ENCODE peak calls at places on chromosomes 6 and 20, in five cellular contexts. T, K, Z, X and R are unnamed samples. For H3K4me1, the result is how much of the 10 kb centered on the place peaks cover.

GRCh38 chr6:154872605-154873004 is 122.5 kb upstream of the TIAM2 start:
- DNase-seq in T (no peak), K (no peak), Z (no peak), X (no peak), R (no peak)

GRCh38 chr6:35601331-35602132 is 87.2 kb downstream of the FKBP5 start:
- DNase-seq in T (peak), K (peak), Z (peak), X (peak), R (peak)

GRCh38 chr20:63177134-63177784 is 38.7 kb downstream of the YTHDF1 start:
- DNase-seq in T (no peak), K (no peak), Z (no peak), X (no peak), R (no peak)

GRCh38 chr6:69181964-69182363 is 546.9 kb downstream of the ADGRB3 start:
- DNase-seq in T (peak), K (no peak), Z (no peak), X (no peak), R (no peak)

GRCh38 chr20:7993238-7993637 is 26.3 kb downstream of the TMX4 start:
- DNase-seq in T (no peak), K (no peak), Z (no peak), X (no peak), R (no peak)

GRCh38 chr6:12150812-12151432 is 138.8 kb downstream of the HIVEP1 start:
- DNase-seq in T (no peak), K (no peak), Z (no peak), X (no peak), R (peak)

GRCh38 chr6:7146079-7146828 is 38.5 kb downstream of the RREB1 start:
- DNase-seq in T (peak), K (peak), Z (peak), X (peak), R (peak)

GRCh38 chr6:53432318-53433161 is 83.8 kb upstream of the ELOVL5 start:
- DNase-seq in T (peak), K (no peak), Z (peak), X (no peak), R (no peak)

GRCh38 chr6:90940812-90941481 is 354.1 kb upstream of the MAP3K7 start:
- DNase-seq in T (peak), K (no peak), Z (peak), X (no peak), R (no peak)

GRCh38 chr6:132611616-132612015 is 12.5 kb downstream of the TAAR2 start:
- DNase-seq in T (no peak), K (no peak), Z (no peak), X (no peak), R (no peak)

GRCh38 chr6:136471372-136471771 is 78.8 kb downstream of the MAP7 start:
- DNase-seq in T (peak), K (no peak), Z (no peak), X (no peak), R (no peak)

GRCh38 chr6:48837744-48838143 is 625.3 kb downstream of the MMUT start:
- DNase-seq in T (no peak), K (no peak), Z (no peak), X (no peak), R (no peak)

GRCh38 chr6:33958208-33958862 is 154.5 kb upstream of the MLN start:
- DNase-seq in T (no peak), K (no peak), Z (no peak), X (no peak), R (no peak)

GRCh38 chr6:79570802-79571367 is 33.7 kb upstream of the LCA5 start:
- DNase-seq in T (peak), K (no peak), Z (no peak), X (no peak), R (peak)

GRCh38 chr20:47713941-47714450 is 71.3 kb downstream of the SULF2 start:
- DNase-seq in T (peak), K (no peak), Z (no peak), X (no peak), R (no peak)

GRCh38 chr6:131062245-131063027 is 609 bp downstream of the EPB41L2 start:
- DNase-seq in T (no peak), K (peak), Z (no peak), X (no peak), R (no peak)

GRCh38 chr6:144006731-144007454 is 1.2 kb downstream of the PLAGL1 start:
- DNase-seq in T (peak), K (no peak), Z (no peak), X (no peak), R (no peak)

GRCh38 chr6:141199074-141199473 is 933.7 kb upstream of the GJE1 start:
- DNase-seq in T (peak), K (no peak), Z (no peak), X (no peak), R (no peak)

GRCh38 chr6:38713812-38714211 is 1.3 kb upstream of the DNAH8 start:
- DNase-seq in T (no peak), K (no peak), Z (no peak), X (no peak), R (no peak)

GRCh38 chr6:22929228-22929627 is 359.9 kb downstream of the HDGFL1 start:
- DNase-seq in T (no peak), K (no peak), Z (no peak), X (no peak), R (no peak)

GRCh38 chr6:73969982-73970960 is 274.3 kb downstream of the CD109 start:
- DNase-seq in T (peak), K (no peak), Z (peak), X (no peak), R (no peak)

GRCh38 chr6:132764370-132764769 is 6.7 kb upstream of the VNN2 start:
- DNase-seq in T (peak), K (peak), Z (peak), X (no peak), R (no peak)

GRCh38 chr6:79946242-79946641 is 1.1 kb downstream of the ELOVL4 start:
- DNase-seq in T (peak), K (no peak), Z (no peak), X (no peak), R (no peak)

GRCh38 chr20:60403105-60403741 is 445.0 kb downstream of the CDH26 start:
- DNase-seq in T (no peak), K (no peak), Z (no peak), X (no peak), R (no peak)

GRCh38 chr20:47703748-47704147 is 81.5 kb downstream of the SULF2 start:
- DNase-seq in T (no peak), K (no peak), Z (no peak), X (no peak), R (no peak)

GRCh38 chr20:51532577-51533191 is 9.8 kb downstream of the NFATC2 start:
- DNase-seq in T (peak), K (no peak), Z (peak), X (peak), R (no peak)

GRCh38 chr6:150332939-150333591 is 35.7 kb upstream of the IYD start:
- DNase-seq in T (no peak), K (peak), Z (no peak), X (no peak), R (no peak)

GRCh38 chr6:125823180-125823579 is 32.4 kb downstream of the NCOA7 start:
- DNase-seq in T (no peak), K (no peak), Z (no peak), X (no peak), R (no peak)

GRCh38 chr6:46501136-46502089 is 10.2 kb upstream of the RCAN2 start:
- DNase-seq in T (peak), K (no peak), Z (no peak), X (no peak), R (no peak)

GRCh38 chr6:168206186-168206585 is 113.4 kb downstream of the DACT2 start:
- DNase-seq in T (no peak), K (no peak), Z (no peak), X (no peak), R (no peak)

GRCh38 chr6:113464959-113465358 is 392.2 kb upstream of the MARCKS start:
- DNase-seq in T (peak), K (no peak), Z (peak), X (no peak), R (no peak)

GRCh38 chr6:85641916-85642773 is 541 bp downstream of the SYNCRIP start:
- DNase-seq in T (peak), K (peak), Z (no peak), X (peak), R (peak)

GRCh38 chr6:81890846-81891245 is 138.4 kb upstream of the TENT5A start:
- DNase-seq in T (peak), K (no peak), Z (no peak), X (no peak), R (no peak)

GRCh38 chr6:13457577-13457976 is 29.8 kb downstream of the GFOD1 start:
- DNase-seq in T (peak), K (no peak), Z (no peak), X (no peak), R (no peak)

GRCh38 chr20:58188496-58188895 is 40.0 kb downstream of the ANKRD60 start:
- DNase-seq in T (no peak), K (no peak), Z (no peak), X (no peak), R (no peak)

GRCh38 chr6:15063253-15063853 is 182.5 kb upstream of the JARID2 start:
- DNase-seq in T (no peak), K (no peak), Z (no peak), X (peak), R (no peak)

DNA sequence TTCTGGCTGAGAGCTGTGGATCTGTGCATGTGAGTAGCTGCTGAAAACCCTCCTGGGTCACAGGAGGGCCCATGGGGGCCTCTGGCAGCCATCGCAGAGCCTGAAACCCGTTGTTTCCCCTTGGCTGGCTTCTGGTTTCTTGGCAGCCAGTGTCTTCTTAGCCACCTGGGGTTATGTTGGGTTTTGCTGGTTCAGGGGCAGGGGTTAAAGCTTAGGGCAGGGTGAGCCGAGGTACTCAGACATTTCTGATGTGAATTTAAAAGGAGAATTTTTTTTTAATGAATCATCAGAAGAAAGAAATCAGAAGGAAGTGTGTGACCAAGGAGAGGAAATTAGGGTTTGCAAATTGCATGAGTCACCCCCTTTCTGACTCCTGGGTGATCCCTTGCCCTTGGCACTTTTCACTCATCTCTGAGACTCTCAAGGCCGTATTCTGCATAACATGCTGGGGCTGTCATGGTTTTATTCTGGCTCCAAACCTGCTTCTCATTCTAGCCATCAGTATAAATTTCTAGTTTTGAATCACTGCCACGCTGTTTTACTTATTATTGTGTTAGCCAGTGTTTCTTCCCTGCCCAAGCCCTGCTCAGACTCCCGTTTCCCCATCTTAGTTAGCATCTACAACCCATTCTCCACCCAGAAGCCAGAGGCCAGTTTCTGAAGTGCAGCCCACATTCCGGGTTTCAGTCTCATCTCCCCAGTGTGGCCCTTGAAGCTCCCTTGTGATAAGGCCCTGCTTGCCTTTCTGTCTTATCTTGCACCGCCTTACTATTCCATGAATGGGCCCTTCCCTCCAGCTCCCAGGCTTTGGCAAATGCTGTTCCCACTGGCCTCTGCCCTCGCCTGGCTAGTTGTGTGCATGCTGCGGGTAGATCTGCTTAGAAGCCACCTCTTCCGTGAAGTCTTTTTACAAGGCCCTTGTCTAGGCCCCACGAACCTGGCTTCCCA is 40.9 kb downstream of the TOX2 start:
- DNase-seq in T (peak), K (no peak), Z (peak), X (no peak), R (no peak)
- H3K4me1 ChIP-seq in T (under half), K (half or more), Z (half or more), X (under half), R (under half)

DNA sequence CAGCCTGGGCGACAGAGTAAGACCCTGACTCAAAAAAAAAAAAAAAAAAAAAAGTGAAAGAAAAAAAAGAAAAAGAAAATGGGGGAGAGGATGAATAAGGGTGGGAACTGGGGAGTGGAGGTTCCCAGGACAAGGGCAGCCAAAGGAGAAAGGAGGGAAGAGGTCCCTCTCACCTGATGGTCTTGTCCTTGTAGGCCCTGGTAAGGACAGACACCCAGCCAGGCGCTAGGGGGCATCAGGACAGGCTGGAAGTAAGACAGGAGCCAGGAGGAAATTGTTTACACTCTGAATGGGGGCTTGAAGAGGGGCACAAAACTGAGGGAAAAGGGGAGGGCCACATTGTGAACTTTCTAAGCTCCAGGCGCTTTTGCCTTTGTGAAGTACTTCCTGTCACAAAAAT is 2.3 kb upstream of the ALDH5A1 start:
- DNase-seq in T (no peak), K (no peak), Z (no peak), X (no peak), R (no peak)
- TF ChIP-seq CTCF in T (peak), K (no peak), Z (no peak), X (no peak), R (no peak)

GRCh38 chr6:118895241-118895561 is 1.2 kb downstream of the ASF1A start:
- DNase-seq in T (no peak), K (no peak), Z (no peak), X (no peak), R (no peak)
- H3K4me1 ChIP-seq in T (under half), K (half or more), Z (under half), X (under half), R (under half)

DNA sequence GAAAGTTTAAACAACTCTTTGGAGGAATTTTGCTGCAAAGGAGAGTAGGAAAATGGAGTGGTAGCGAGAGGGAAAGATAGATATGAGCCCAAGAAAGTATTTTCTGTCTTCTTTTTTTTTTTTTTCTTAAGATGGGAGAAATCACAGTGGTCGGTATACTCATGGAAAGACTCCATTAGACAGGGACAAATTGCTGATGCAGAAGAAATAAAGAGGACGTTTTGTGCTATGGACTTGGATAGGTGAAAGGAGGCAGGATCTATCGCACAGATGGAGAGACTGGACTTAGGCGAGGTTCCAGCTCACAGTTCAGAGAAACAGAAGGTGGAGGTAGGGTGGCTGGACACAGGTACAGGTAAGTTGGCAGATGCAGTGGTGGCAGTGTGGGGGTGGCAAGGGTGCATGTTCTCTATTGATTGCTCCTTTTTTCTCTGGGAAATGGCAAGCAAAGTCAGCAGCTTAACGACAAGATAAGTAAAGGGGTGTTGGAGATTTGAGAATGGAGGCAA is 44.2 kb upstream of the ARMC2 start:
- DNase-seq in T (no peak), K (no peak), Z (no peak), X (no peak), R (no peak)
- TF ChIP-seq CTCF in T (no peak), K (no peak), Z (no peak), X (no peak), R (no peak)

GRCh38 chr6:44528716-44529115 is 141.2 kb downstream of the CDC5L start:
- DNase-seq in T (no peak), K (no peak), Z (no peak), X (no peak), R (no peak)
- H3K4me1 ChIP-seq in T (under half), K (under half), Z (under half), X (under half), R (under half)

GRCh38 chr6:27668442-27669275 is 195.8 kb upstream of the ZNF184 start:
- DNase-seq in T (peak), K (no peak), Z (peak), X (no peak), R (no peak)
- TF ChIP-seq CTCF in T (no peak), K (no peak), Z (no peak), X (no peak), R (no peak)

GRCh38 chr20:36483919-36484808 is 57.2 kb upstream of the MYL9 start:
- DNase-seq in T (no peak), K (peak), Z (peak), X (peak), R (no peak)
- H3K4me1 ChIP-seq in T (under half), K (half or more), Z (under half), X (half or more), R (under half)

DNA sequence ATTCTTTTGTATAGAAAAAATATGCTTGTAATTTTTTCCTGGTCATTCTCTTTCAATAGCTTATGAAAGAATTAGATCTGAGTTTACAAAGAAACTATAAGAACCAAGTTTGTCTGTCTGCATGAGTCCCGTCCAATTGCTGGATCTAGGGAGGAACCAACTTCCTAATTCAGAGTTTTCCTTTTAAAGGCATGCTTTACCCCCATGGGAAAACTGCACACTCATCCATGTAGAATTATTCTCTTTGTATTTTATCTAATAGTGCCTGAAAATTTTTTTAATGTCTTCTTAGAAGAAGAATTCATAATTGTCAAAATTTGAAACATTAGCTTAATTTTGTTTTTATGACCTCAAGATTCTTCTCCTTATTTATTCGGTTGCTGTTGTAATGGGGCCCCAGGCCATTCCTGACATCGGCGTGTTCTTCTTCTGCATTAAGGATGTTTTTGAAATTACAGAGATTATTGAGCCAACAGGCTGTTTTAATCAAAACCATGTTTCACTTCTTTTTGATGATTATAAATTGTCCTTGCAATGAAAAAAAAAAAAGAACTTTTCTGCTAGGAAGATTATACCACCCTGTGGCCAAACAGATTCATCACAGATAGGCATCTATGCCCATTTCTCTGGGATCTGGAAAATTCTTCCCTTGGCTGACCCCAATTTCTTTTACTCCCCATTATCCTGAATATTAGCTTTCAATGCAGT is 100.3 kb downstream of the ZNF217 start:
- DNase-seq in T (no peak), K (no peak), Z (no peak), X (no peak), R (no peak)
- TF ChIP-seq CTCF in T (no peak), K (no peak), Z (no peak), X (no peak), R (no peak)

GRCh38 chr6:3345836-3346235 is 87.1 kb downstream of the PSMG4 start:
- DNase-seq in T (no peak), K (no peak), Z (no peak), X (peak), R (no peak)

GRCh38 chr6:3340358-3340798 is 81.6 kb downstream of the PSMG4 start:
- DNase-seq in T (peak), K (no peak), Z (no peak), X (no peak), R (no peak)

GRCh38 chr6:3340891-3341290 is 82.1 kb downstream of the PSMG4 start:
- DNase-seq in T (peak), K (no peak), Z (no peak), X (no peak), R (no peak)

GRCh38 chr6:3341467-3341866 is 82.7 kb downstream of the PSMG4 start:
- DNase-seq in T (peak), K (no peak), Z (no peak), X (peak), R (no peak)

GRCh38 chr6:3343089-3343901 is 84.5 kb downstream of the PSMG4 start:
- DNase-seq in T (no peak), K (no peak), Z (no peak), X (no peak), R (no peak)
- H3K4me1 ChIP-seq in T (under half), K (under half), Z (under half), X (half or more), R (under half)

DNA sequence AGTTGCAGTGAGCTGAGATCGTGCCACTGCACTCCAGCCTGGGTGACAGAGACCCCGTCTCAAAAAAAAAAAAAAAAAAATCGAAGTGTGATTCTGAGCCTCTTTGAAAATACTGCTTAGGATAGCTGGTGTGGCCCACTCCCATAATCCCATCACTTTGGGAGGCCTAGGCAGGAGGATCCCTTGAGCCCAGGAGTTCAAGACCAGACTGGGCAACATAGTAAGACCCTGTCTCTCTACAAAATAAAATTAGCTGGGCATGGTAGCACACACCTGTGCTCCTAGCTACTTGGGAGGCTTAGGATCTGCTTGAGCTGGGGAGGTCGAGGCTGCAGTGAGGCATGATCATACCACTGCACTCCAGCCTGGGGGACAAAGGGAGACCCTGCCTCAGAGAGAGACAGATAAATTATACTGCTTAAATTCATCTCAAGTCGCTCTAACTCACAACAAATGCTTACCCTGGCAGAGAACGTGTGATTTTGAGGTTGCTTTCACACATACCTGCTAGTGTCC is 12.4 kb upstream of the TMC2 start:
- DNase-seq in T (no peak), K (no peak), Z (no peak), X (no peak), R (no peak)
- TF ChIP-seq CTCF in T (no peak), K (no peak), Z (no peak), X (no peak), R (no peak)